ENCODE peak calls at places on chromosomes 3 and 15, in eight cellular contexts. S is AG20443; D is omental fat pad; R is esophagus squamous epithelium; V is HS-5; N is nucleus accumbens; Q is activated CD4-positive, CD25-positive, alpha-beta regulatory T cell treated with anti-CD3 and anti-CD28 coated beads, Interleukin-2, amount 50 U/mL, for 72 hours; J is fibroblast of mammary gland. K is an unnamed sample.
A peak's percentile ranks its signal among the peaks of the same experiment; 100 is the strongest.

GRCh38 chr3:66639794-66640356 is 139.1 kb upstream of the LRIG1 start:
- DNase-seq in N (no peak), V (no peak), D (no peak), S (no peak), J (no peak), Q (no peak), R (no peak), K (no peak)

GRCh38 chr3:44030690-44031344 is 210.9 kb upstream of the TOPAZ1 start:
- DNase-seq in R (no peak), S (no peak), Q (no peak), J (peak; percentile 72), D (no peak), V (peak; percentile 30), N (no peak), K (no peak)

GRCh38 chr3:169847896-169848295 is 21.8 kb downstream of the LRRC31 start:
- DNase-seq in V (no peak), S (no peak), R (no peak), D (no peak), J (no peak), N (no peak), Q (no peak), K (no peak)

GRCh38 chr3:34015204-34016142 is 217.0 kb downstream of the PDCD6IP start:
- DNase-seq in Q (no peak), R (no peak), N (no peak), D (no peak), J (peak; percentile 53), V (no peak), S (no peak), K (no peak)

GRCh38 chr3:153028336-153028735 is 133.7 kb upstream of the RAP2B start:
- DNase-seq in D (no peak), R (no peak), J (no peak), S (no peak), N (no peak), Q (no peak), V (no peak), K (no peak)

GRCh38 chr3:143439785-143440184 is 320.2 kb downstream of the CHST2 start:
- DNase-seq in J (no peak), Q (no peak), R (no peak), V (no peak), S (no peak), D (no peak), N (no peak), K (no peak)

GRCh38 chr3:125119752-125120369 is 64.1 kb upstream of the HEG1 start:
- DNase-seq in N (no peak), S (no peak), Q (no peak), R (no peak), V (no peak), J (no peak), D (no peak), K (no peak)

GRCh38 chr3:174857301-174857700 is 1.8 kb upstream of the NAALADL2 start:
- DNase-seq in J (no peak), N (no peak), Q (no peak), R (no peak), D (no peak), V (no peak), S (no peak), K (no peak)

GRCh38 chr3:171776839-171777607 is 33.3 kb downstream of the PLD1 start:
- DNase-seq in V (no peak), R (no peak), N (no peak), Q (no peak), S (no peak), D (no peak), J (no peak), K (no peak)

GRCh38 chr15:67193223-67194009 is 61.0 kb downstream of the AAGAB start:
- DNase-seq in J (peak; percentile 62), V (no peak), Q (no peak), R (no peak), S (no peak), D (no peak), N (no peak), K (no peak)

GRCh38 chr15:57962887-57963286 is 102.6 kb downstream of the ALDH1A2 start:
- DNase-seq in N (no peak), Q (no peak), V (no peak), D (no peak), S (no peak), J (no peak), R (no peak), K (no peak)